ENCODE peak calls at places on chromosomes 5 and 9, in eight cellular contexts. J, I, G, P, R, B, C and E are unnamed samples.

GRCh38 chr5:132264546-132265335 is 7.2 kb downstream of the PDLIM4 start:
- DNase-seq in I (no peak), P (no peak), G (no peak), J (no peak), C (peak; percentile 63), R (no peak), B (no peak), E (no peak)

GRCh38 chr5:17860660-17861315 is 226.5 kb downstream of the TAF11L14 start:
- DNase-seq in P (peak; percentile 65), J (peak; percentile 32), C (no peak), B (peak; percentile 8), I (no peak), G (no peak), R (no peak), E (peak; percentile 94)

GRCh38 chr9:129806126-129806525 is 3.1 kb downstream of the TOR1B start:
- DNase-seq in P (no peak), C (no peak), R (no peak), J (no peak), B (no peak), I (no peak), G (no peak), E (no peak)

GRCh38 chr5:68449380-68449779 is 233.8 kb downstream of the PIK3R1 start:
- DNase-seq in R (no peak), C (no peak), J (no peak), B (no peak), I (no peak), G (no peak), P (no peak), E (no peak)

GRCh38 chr9:7402704-7403389 is 396.7 kb downstream of the DMAC1 start:
- DNase-seq in J (no peak), G (no peak), P (peak; percentile 8), C (no peak), B (no peak), I (no peak), R (no peak), E (no peak)

GRCh38 chr9:6909186-6909585 is 151.4 kb downstream of the KDM4C start:
- DNase-seq in B (no peak), P (no peak), C (no peak), J (no peak), I (no peak), R (no peak), G (no peak), E (no peak)

GRCh38 chr9:2181794-2182193 is 166.6 kb downstream of the SMARCA2 start:
- DNase-seq in I (no peak), G (no peak), J (peak; percentile 7), B (peak; percentile 36), C (no peak), P (no peak), R (no peak), E (no peak)

GRCh38 chr9:76400534-76401096 is 6.4 kb upstream of the RFK start:
- DNase-seq in C (no peak), P (peak; percentile 63), I (no peak), G (peak; percentile 95), B (no peak), R (no peak), J (peak; percentile 54), E (peak; percentile 85)

GRCh38 chr5:96336351-96336985 is 96.6 kb downstream of the PCSK1 start:
- DNase-seq in B (peak; percentile 92), I (peak; percentile 60), R (no peak), C (peak; percentile 42), J (peak; percentile 93), P (peak; percentile 75), G (peak; percentile 76), E (peak; percentile 88)

GRCh38 chr5:149392718-149393117 is 13.6 kb upstream of the IL17B start:
- DNase-seq in J (peak; percentile 87), P (peak; percentile 73), G (no peak), R (no peak), C (no peak), B (no peak), I (no peak), E (peak; percentile 73)

GRCh38 chr9:94639045-94639995 is at the start of gene FBP1:
- DNase-seq in R (peak; percentile 41), C (no peak), G (peak; percentile 60), P (no peak), I (no peak), B (peak; percentile 17), J (no peak), E (no peak)

GRCh38 chr5:103562453-103563157 is at the start of gene NUDT12:
- DNase-seq in J (peak; percentile 67), B (peak; percentile 86), P (peak; percentile 70), R (peak; percentile 65), I (peak; percentile 21), C (peak; percentile 61), G (peak; percentile 66), E (peak; percentile 30)

GRCh38 chr9:104783588-104783987 is 19.7 kb downstream of the NIPSNAP3B start:
- DNase-seq in R (no peak), B (no peak), J (no peak), P (no peak), G (no peak), C (no peak), I (no peak), E (peak; percentile 38)

GRCh38 chr9:11708899-11709298 is 984.3 kb upstream of the TYRP1 start:
- DNase-seq in C (no peak), G (no peak), J (no peak), I (no peak), P (no peak), R (no peak), B (no peak), E (no peak)
- H3K36me3 ChIP-seq in C (no peaks in the 10 kb centered on the region), G (no peaks in the 10 kb centered on the region), J (no peaks in the 10 kb centered on the region), I (no peaks in the 10 kb centered on the region), P (no peaks in the 10 kb centered on the region), R (no peaks in the 10 kb centered on the region), B (no peaks in the 10 kb centered on the region), E (no peaks in the 10 kb centered on the region)

GRCh38 chr9:5789489-5789888 is 43.4 kb downstream of the ERMP1 start:
- DNase-seq in C (no peak), P (no peak), G (no peak), B (no peak), I (no peak), J (no peak), R (no peak), E (no peak)

GRCh38 chr9:5793812-5794211 is 39.1 kb downstream of the ERMP1 start:
- DNase-seq in G (no peak), J (no peak), B (no peak), P (no peak), R (no peak), C (no peak), I (no peak), E (no peak)

GRCh38 chr9:5787759-5788329 is 45.1 kb downstream of the ERMP1 start:
- DNase-seq in G (no peak), J (no peak), C (no peak), I (no peak), P (no peak), B (no peak), R (no peak), E (no peak)

GRCh38 chr9:5790923-5791322 is 42.0 kb downstream of the ERMP1 start:
- DNase-seq in C (no peak), G (no peak), R (no peak), B (no peak), I (no peak), P (no peak), J (no peak), E (no peak)

DNA sequence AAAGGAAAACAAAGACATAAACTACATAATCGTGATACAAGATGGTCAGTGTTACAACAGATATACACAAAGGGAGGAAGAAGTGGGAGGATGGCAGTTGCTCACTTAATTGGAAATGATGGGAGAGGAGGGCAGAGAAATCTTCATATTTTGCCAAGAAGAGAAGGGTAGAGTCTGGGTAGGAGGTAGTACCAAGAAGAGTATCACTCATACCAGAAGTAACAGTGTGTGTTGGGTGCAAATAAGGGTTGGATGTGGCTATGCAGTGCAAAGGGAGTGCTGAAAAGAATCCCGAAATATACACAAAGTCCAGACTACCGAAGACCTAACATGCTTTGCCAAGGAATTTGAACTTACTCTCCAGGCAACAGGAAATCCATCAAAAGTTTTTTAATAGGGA is 41.0 kb downstream of the ERMP1 start:
- DNase-seq in C (no peak), G (no peak), J (no peak), R (no peak), I (no peak), B (no peak), P (no peak), E (no peak)
- H3K36me3 ChIP-seq in C (no peaks in the 10 kb centered on the region), G (peaks cover 15% of the 10 kb centered on the region), J (no peaks in the 10 kb centered on the region), R (peaks cover 32% of the 10 kb centered on the region), I (no peaks in the 10 kb centered on the region), B (peaks cover 2% of the 10 kb centered on the region), P (peaks cover 16% of the 10 kb centered on the region), E (peaks cover 2% of the 10 kb centered on the region)

GRCh38 chr9:116204252-116204882 is 50.8 kb downstream of the PAPPA start:
- DNase-seq in R (no peak), I (no peak), J (no peak), P (no peak), C (no peak), G (no peak), B (no peak), E (no peak)
- H3K36me3 ChIP-seq in R (peaks cover 7% of the 10 kb centered on the region), I (no peaks in the 10 kb centered on the region), J (peaks cover 53% of the 10 kb centered on the region), P (no peaks in the 10 kb centered on the region), C (no peaks in the 10 kb centered on the region), G (no peaks in the 10 kb centered on the region), B (no peaks in the 10 kb centered on the region), E (no peaks in the 10 kb centered on the region)

GRCh38 chr5:146173597-146173996 is 8.9 kb downstream of the LARS1 start:
- DNase-seq in P (no peak), I (no peak), C (no peak), R (no peak), G (no peak), B (no peak), J (no peak), E (no peak)
- H3K36me3 ChIP-seq in P (peaks cover 20% of the 10 kb centered on the region), I (no peaks in the 10 kb centered on the region), C (no peaks in the 10 kb centered on the region), R (peaks cover 71% of the 10 kb centered on the region), G (peaks cover 42% of the 10 kb centered on the region), B (peaks cover 10% of the 10 kb centered on the region), J (peaks cover 30% of the 10 kb centered on the region), E (peaks cover 14% of the 10 kb centered on the region)